ENCODE peak calls at places on chromosome 17, in seven cellular contexts. L, J, E, T, I, N and S are unnamed samples.

GRCh38 chr17:17681744-17682292 is 560 bp downstream of the RAI1 start:
- DNase-seq in L (peak), J (no peak), E (peak), T (no peak), I (no peak), N (peak), S (no peak)

GRCh38 chr17:81858967-81859905 is 1.1 kb downstream of the P4HB start:
- DNase-seq in L (no peak), J (no peak), E (no peak), T (no peak), I (no peak), N (no peak), S (no peak)

GRCh38 chr17:67576471-67576870 is 141.3 kb upstream of the NOL11 start:
- DNase-seq in L (no peak), J (no peak), E (no peak), T (no peak), I (no peak), N (no peak), S (no peak)

GRCh38 chr17:73340093-73340596 is 28.3 kb upstream of the CDC42EP4 start:
- DNase-seq in L (no peak), J (no peak), E (no peak), T (peak), I (no peak), N (no peak), S (peak)

GRCh38 chr17:42337442-42337841 is 49.1 kb downstream of the STAT5A start:
- DNase-seq in L (peak), J (no peak), E (no peak), T (peak), I (peak), N (no peak), S (peak)

GRCh38 chr17:44911133-44912001 is 3.9 kb downstream of the GFAP start:
- DNase-seq in L (peak), J (peak), E (peak), T (no peak), I (peak), N (peak), S (no peak)

GRCh38 chr17:68972119-68972704 is 17.0 kb upstream of the ABCA8 start:
- DNase-seq in L (no peak), J (no peak), E (peak), T (no peak), I (no peak), N (no peak), S (peak)

GRCh38 chr17:61880589-61881102 is 17.3 kb upstream of the BRIP1 start:
- DNase-seq in L (no peak), J (no peak), E (no peak), T (no peak), I (no peak), N (no peak), S (no peak)

GRCh38 chr17:1577186-1577585 is 14.6 kb upstream of the PITPNA start:
- DNase-seq in L (no peak), J (no peak), E (peak), T (no peak), I (peak), N (peak), S (peak)

GRCh38 chr17:35315283-35315682 is 58.1 kb downstream of the SLFN11 start:
- DNase-seq in L (no peak), J (no peak), E (no peak), T (no peak), I (no peak), N (peak), S (peak)

GRCh38 chr17:61496957-61497653 is 44.9 kb downstream of the TBX4 start:
- DNase-seq in L (no peak), J (no peak), E (no peak), T (no peak), I (no peak), N (no peak), S (no peak)

GRCh38 chr17:60102632-60103047 is 23.9 kb upstream of the HEATR6 start:
- DNase-seq in L (peak), J (no peak), E (peak), T (no peak), I (peak), N (no peak), S (no peak)

GRCh38 chr17:19005442-19005773 is 844 bp upstream of the FAM83G start:
- DNase-seq in L (no peak), J (no peak), E (no peak), T (no peak), I (no peak), N (no peak), S (no peak)

GRCh38 chr17:2312736-2313135 is 9.0 kb downstream of the SRR start:
- DNase-seq in L (no peak), J (no peak), E (no peak), T (no peak), I (no peak), N (no peak), S (no peak)

GRCh38 chr17:17433260-17433659 is 43.5 kb upstream of the MED9 start:
- DNase-seq in L (no peak), J (no peak), E (no peak), T (no peak), I (no peak), N (no peak), S (peak)

GRCh38 chr17:40087049-40087794 is 13.2 kb downstream of the NR1D1 start:
- DNase-seq in L (no peak), J (no peak), E (no peak), T (no peak), I (no peak), N (no peak), S (no peak)

GRCh38 chr17:1810450-1811103 is 19.1 kb downstream of the SMYD4 start:
- DNase-seq in L (no peak), J (no peak), E (peak), T (no peak), I (no peak), N (no peak), S (no peak)

GRCh38 chr17:77204531-77204930 is 63.8 kb downstream of the SEC14L1 start:
- DNase-seq in L (no peak), J (no peak), E (no peak), T (no peak), I (no peak), N (no peak), S (no peak)

GRCh38 chr17:40122466-40122943 is 734 bp downstream of the MSL1 start:
- DNase-seq in L (no peak), J (no peak), E (peak), T (no peak), I (no peak), N (peak), S (no peak)

GRCh38 chr17:47884427-47884740 is 11.7 kb upstream of the SP2 start:
- DNase-seq in L (no peak), J (no peak), E (no peak), T (no peak), I (no peak), N (no peak), S (no peak)

GRCh38 chr17:47072881-47073280 is 93.8 kb upstream of the RPRML start:
- DNase-seq in L (no peak), J (no peak), E (no peak), T (no peak), I (peak), N (peak), S (peak)

GRCh38 chr17:10610821-10611323 is 46.2 kb downstream of the MYH3 start:
- DNase-seq in L (no peak), J (no peak), E (no peak), T (no peak), I (no peak), N (no peak), S (no peak)

GRCh38 chr17:3976675-3977171 is 12.5 kb upstream of the ATP2A3 start:
- DNase-seq in L (no peak), J (no peak), E (peak), T (no peak), I (no peak), N (peak), S (no peak)